ENCODE peak calls at places on chromosomes 4 and X, in four cellular contexts. M is cardiac muscle cell; N is CD8-positive, alpha-beta T cell; Y is tibial artery. F is an unnamed sample. For H3K4me1, the result is how much of the 10 kb centered on the place peaks cover.

GRCh38 chr4:54382623-54383022 is 153.5 kb downstream of the PDGFRA start:
- DNase-seq in N (no peak), M (no peak), Y (no peak), F (no peak)

GRCh38 chrX:124555036-124555595 is 208.8 kb downstream of the SH2D1A start:
- DNase-seq in N (no peak), M (peak), Y (no peak), F (no peak)

GRCh38 chr4:176376032-176376614 is 56.4 kb downstream of the SPCS3 start:
- DNase-seq in Y (no peak), M (peak), N (no peak), F (no peak)

GRCh38 chr4:129342820-129343219 is 246.9 kb downstream of the C4orf33 start:
- DNase-seq in N (no peak), Y (no peak), M (peak), F (no peak)

GRCh38 chr4:92163348-92163747 is 140.4 kb upstream of the GRID2 start:
- DNase-seq in N (no peak), M (peak), Y (no peak), F (no peak)

GRCh38 chrX:136199365-136199764 is 51.8 kb downstream of the MAP7D3 start:
- DNase-seq in Y (no peak), M (no peak), N (no peak), F (no peak)

GRCh38 chr4:184794470-184794869 is 31.3 kb downstream of the ACSL1 start:
- DNase-seq in N (no peak), M (no peak), Y (no peak), F (no peak)

GRCh38 chr4:57214654-57215411 is 104.6 kb upstream of the IGFBP7 start:
- DNase-seq in M (no peak), Y (no peak), N (no peak), F (no peak)

GRCh38 chr4:146112389-146112788 is 63.1 kb upstream of the LSM6 start:
- DNase-seq in Y (no peak), N (no peak), M (no peak), F (no peak)

GRCh38 chrX:25523574-25523973 is 507.8 kb upstream of the ARX start:
- DNase-seq in N (no peak), Y (no peak), M (peak), F (no peak)

GRCh38 chrX:109624641-109625311 is at the start of gene KCNE5:
- DNase-seq in N (no peak), M (peak), Y (no peak), F (peak)

GRCh38 chr4:95867919-95868318 is 28.0 kb downstream of the PDHA2 start:
- DNase-seq in Y (no peak), N (no peak), M (peak), F (no peak)

GRCh38 chrX:54640721-54641120 is 110.7 kb downstream of the GNL3L start:
- DNase-seq in N (no peak), Y (no peak), M (no peak), F (no peak)
- H3K27ac ChIP-seq in N (no peak), Y (peak), M (peak), F (peak)

GRCh38 chrX:20139966-20140365 is 1.7 kb downstream of the EIF1AX start:
- DNase-seq in Y (no peak), M (peak), N (no peak), F (no peak)
- H3K4me3 ChIP-seq in Y (peak), M (no peak), N (peak), F (peak)

DNA sequence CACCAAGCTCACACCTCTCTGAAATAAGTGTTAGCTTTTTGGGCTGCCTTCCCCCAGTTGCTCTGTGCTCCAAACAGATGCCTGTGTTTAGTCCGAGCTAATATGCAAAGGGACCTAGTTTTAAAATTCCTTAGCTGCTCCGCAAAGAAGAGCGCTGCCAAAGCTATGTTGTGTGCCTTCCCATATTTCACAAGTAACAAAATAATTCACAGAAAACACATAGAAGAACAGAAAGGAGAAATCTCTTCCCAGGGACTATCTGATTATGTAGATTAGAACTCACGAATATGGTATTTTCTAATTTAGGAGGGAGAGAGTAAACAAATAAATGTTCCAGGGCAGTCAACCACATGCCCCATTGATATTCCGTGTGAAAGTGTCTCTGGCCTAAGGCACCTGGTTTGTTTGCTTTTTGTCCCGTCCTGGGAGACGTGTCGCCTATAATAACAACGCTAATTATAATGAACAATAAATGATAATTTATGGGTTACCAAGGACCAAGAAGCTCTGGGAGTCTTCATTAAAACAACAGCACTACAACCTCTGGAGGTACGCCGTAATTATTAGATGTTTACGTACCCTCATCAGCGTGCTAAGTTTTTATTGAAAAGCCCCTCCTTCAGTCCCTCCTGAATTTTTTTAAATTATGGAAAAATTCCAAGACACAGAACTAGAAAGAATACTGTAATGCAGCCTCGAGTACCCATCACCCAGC is 1.2 kb upstream of the CCNG2 start:
- DNase-seq in N (no peak), M (no peak), Y (no peak), F (no peak)
- H3K4me1 ChIP-seq in N (under half), M (under half), Y (under half), F (under half)

DNA sequence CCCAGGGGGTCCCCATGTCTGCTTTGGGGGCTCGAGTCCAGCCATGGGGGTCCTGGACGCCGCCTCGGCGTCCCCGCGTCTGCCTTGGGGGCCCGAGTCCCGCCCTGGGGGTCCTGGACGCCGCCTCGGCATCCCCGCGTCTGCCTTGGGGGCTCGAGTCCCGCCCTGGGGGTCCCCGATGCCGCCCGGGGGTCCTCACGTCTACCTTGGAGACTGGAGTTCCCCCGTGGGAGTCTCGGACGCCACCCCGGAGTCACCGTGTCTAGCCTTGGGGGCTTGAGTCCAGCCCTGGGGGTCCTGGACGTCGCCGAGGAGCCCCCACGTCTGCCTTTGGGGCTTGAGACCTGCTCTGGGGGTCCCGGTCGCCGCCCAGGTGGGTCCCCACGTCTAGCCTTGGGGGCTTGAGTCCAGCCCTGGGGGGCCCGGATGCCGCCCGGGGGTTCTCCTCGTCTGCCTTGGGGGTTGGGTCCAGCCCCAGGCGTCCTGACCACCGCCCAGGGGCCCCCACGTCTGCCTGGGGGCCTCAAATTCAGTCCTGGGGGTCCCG is 1.1 kb upstream of the GTPBP6 start:
- DNase-seq in M (no peak), N (peak), Y (peak), F (peak)
- H3K27ac ChIP-seq in M (peak), N (peak), Y (peak), F (no peak)

GRCh38 chr4:102823897-102824296 is 3.5 kb downstream of the UBE2D3 start:
- DNase-seq in Y (no peak), N (no peak), M (no peak), F (no peak)
- H3K4me3 ChIP-seq in Y (peak), N (peak), M (peak), F (peak)

GRCh38 chr4:76980280-76980679 is 30.7 kb downstream of the SEPTIN11 start:
- DNase-seq in M (no peak), N (no peak), Y (no peak), F (no peak)
- H3K4me1 ChIP-seq in M (under half), N (under half), Y (half or more), F (under half)

GRCh38 chrX:22698151-22698550 is 301.6 kb upstream of the DDX53 start:
- DNase-seq in N (no peak), Y (no peak), M (no peak), F (no peak)

GRCh38 chrX:22699591-22700091 is 300.1 kb upstream of the DDX53 start:
- DNase-seq in M (no peak), Y (peak), N (no peak), F (no peak)
- H3K27ac ChIP-seq in M (no peak), Y (peak), N (no peak), F (no peak)

F was measured in right cardiac atrium.